ENCODE peak calls at places on chromosomes 13 and 19, in six cellular contexts. V is tibial nerve, E is GM23338, H is PC-3, M is thoracic aorta, W is stomach. T is an unnamed sample.

GRCh38 chr19:10513223-10513622 is 4.0 kb downstream of the S1PR5 start:
- DNase-seq in V (no peak), E (no peak), H (no peak), M (no peak), W (no peak), T (no peak)

GRCh38 chr19:20238025-20238623 is 71.1 kb downstream of the ZNF486 start:
- DNase-seq in V (peak), E (peak), H (no peak), M (peak), W (peak), T (peak)

GRCh38 chr13:61362522-61362921 is 53.1 kb downstream of the PCDH20 start:
- DNase-seq in V (no peak), E (no peak), H (no peak), M (no peak), W (no peak), T (no peak)

GRCh38 chr19:47018923-47019322 is 714 bp upstream of the NPAS1 start:
- DNase-seq in V (no peak), E (no peak), H (no peak), M (no peak), W (no peak), T (no peak)

GRCh38 chr13:48233097-48233885 is at the start of gene ITM2B:
- DNase-seq in V (peak), E (peak), H (peak), M (no peak), W (peak), T (peak)

GRCh38 chr19:8592231-8593009 is 15.2 kb upstream of the MYO1F start:
- DNase-seq in V (peak), E (peak), H (peak), M (peak), W (peak), T (no peak)

GRCh38 chr19:5775668-5776309 is 8.8 kb downstream of the PRR22 start:
- DNase-seq in V (no peak), E (no peak), H (peak), M (no peak), W (no peak), T (peak)

GRCh38 chr19:829129-829758 is 1.6 kb downstream of the AZU1 start:
- DNase-seq in V (no peak), E (no peak), H (no peak), M (no peak), W (no peak), T (no peak)

GRCh38 chr13:26706381-26706780 is 54.2 kb downstream of the GPR12 start:
- DNase-seq in V (no peak), E (peak), H (no peak), M (no peak), W (no peak), T (no peak)

GRCh38 chr19:1929051-1929742 is 11.8 kb upstream of the CSNK1G2 start:
- DNase-seq in V (peak), E (peak), H (peak), M (no peak), W (peak), T (peak)

GRCh38 chr13:44305216-44305615 is 68.4 kb upstream of the SERP2 start:
- DNase-seq in V (no peak), E (no peak), H (no peak), M (no peak), W (no peak), T (no peak)

GRCh38 chr19:48835734-48836088 is 580 bp downstream of the HSD17B14 start:
- DNase-seq in V (peak), E (peak), H (peak), M (peak), W (peak), T (peak)

GRCh38 chr19:18254546-18255500 is 19.4 kb downstream of the IQCN start:
- DNase-seq in V (no peak), E (peak), H (peak), M (no peak), W (peak), T (no peak)

GRCh38 chr19:3175761-3176714 is 2.5 kb upstream of the S1PR4 start:
- DNase-seq in V (no peak), E (no peak), H (peak), M (no peak), W (peak), T (peak)

GRCh38 chr13:113176292-113176691 is 17.8 kb downstream of the PROZ start:
- DNase-seq in V (no peak), E (no peak), H (no peak), M (no peak), W (no peak), T (no peak)

GRCh38 chr13:42355118-42355840 is 83.3 kb downstream of the AKAP11 start:
- DNase-seq in V (no peak), E (no peak), H (no peak), M (no peak), W (no peak), T (no peak)

GRCh38 chr19:12364391-12365093 is 941 bp downstream of the ZNF442 start:
- DNase-seq in V (no peak), E (peak), H (no peak), M (no peak), W (no peak), T (no peak)

GRCh38 chr13:111115051-111115840 is at the start of gene ARHGEF7:
- DNase-seq in V (no peak), E (peak), H (no peak), M (no peak), W (no peak), T (no peak)

GRCh38 chr13:109818891-109819290 is 32.5 kb upstream of the IRS2 start:
- DNase-seq in V (no peak), E (no peak), H (no peak), M (no peak), W (no peak), T (peak)

GRCh38 chr13:113860051-113860471 is 3.8 kb downstream of the GAS6 start:
- DNase-seq in V (no peak), E (peak), H (no peak), M (no peak), W (peak), T (no peak)

GRCh38 chr13:28753208-28753892 is 34.6 kb upstream of the SLC46A3 start:
- DNase-seq in V (peak), E (peak), H (peak), M (peak), W (peak), T (peak)

GRCh38 chr13:74450976-74451375 is 316.8 kb upstream of the KLF12 start:
- DNase-seq in V (no peak), E (no peak), H (no peak), M (no peak), W (no peak), T (peak)

GRCh38 chr13:113053801-113054604 is 51.6 kb upstream of the F7 start:
- DNase-seq in V (no peak), E (no peak), H (no peak), M (no peak), W (no peak), T (no peak)

GRCh38 chr13:38657191-38657590 is 29.7 kb upstream of the FREM2 start:
- DNase-seq in V (no peak), E (no peak), H (peak), M (no peak), W (no peak), T (peak)

GRCh38 chr19:30167976-30168635 is 204.1 kb upstream of the ZNF536 start:
- DNase-seq in V (no peak), E (no peak), H (no peak), M (no peak), W (no peak), T (no peak)

GRCh38 chr19:30317403-30317802 is 54.8 kb upstream of the ZNF536 start:
- DNase-seq in V (peak), E (no peak), H (no peak), M (no peak), W (peak), T (no peak)

GRCh38 chr19:402786-403185 is 6.2 kb downstream of the C2CD4C start:
- DNase-seq in V (peak), E (no peak), H (no peak), M (no peak), W (no peak), T (no peak)

DNA sequence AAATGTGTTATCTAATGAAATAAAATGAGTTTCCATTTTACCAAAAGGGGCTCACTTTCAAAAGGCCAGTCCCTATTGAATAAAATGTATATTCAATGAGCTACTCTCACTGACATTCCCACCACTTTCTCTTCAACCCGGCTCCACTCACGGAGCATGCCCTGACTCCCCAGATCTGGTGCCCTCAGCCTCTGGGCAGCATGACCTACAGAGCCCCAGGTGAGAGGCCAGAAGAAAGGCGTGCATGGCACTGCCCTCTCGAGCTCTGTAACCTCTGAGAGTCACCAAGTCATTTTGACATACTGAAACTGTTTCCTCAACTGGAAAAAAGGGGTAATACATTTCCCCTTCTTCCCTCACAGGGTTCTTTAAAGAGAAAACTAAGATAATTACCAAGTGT is 25.2 kb upstream of the SIAH3 start:
- DNase-seq in V (no peak), E (no peak), H (no peak), M (no peak), W (no peak), T (no peak)
- H3K27ac ChIP-seq in V (no peak), E (no peak), H (no peak), M (no peak), W (no peak), T (peak)

GRCh38 chr19:13961826-13962737 is 9.8 kb downstream of the DCAF15 start:
- DNase-seq in V (no peak), E (peak), H (no peak), M (no peak), W (no peak), T (no peak)

GRCh38 chr19:13958043-13958442 is 5.7 kb downstream of the DCAF15 start:
- DNase-seq in V (no peak), E (no peak), H (no peak), M (no peak), W (no peak), T (no peak)

GRCh38 chr19:13960863-13961784 is 8.8 kb downstream of the DCAF15 start:
- DNase-seq in V (no peak), E (no peak), H (peak), M (no peak), W (no peak), T (no peak)

GRCh38 chr19:13959141-13959961 is 7.0 kb downstream of the DCAF15 start:
- DNase-seq in V (no peak), E (no peak), H (no peak), M (no peak), W (no peak), T (no peak)

GRCh38 chr19:13959962-13960862 is 7.9 kb downstream of the DCAF15 start:
- DNase-seq in V (no peak), E (peak), H (no peak), M (no peak), W (no peak), T (no peak)
- TF ChIP-seq CTCF in V (no peak), E (peak), H (peak), M (no peak), W (no peak), T (peak)

GRCh38 chr19:15507068-15508034 is 974 bp upstream of the CYP4F22 start:
- DNase-seq in V (no peak), E (no peak), H (no peak), M (no peak), W (no peak), T (no peak)
- H3K27ac ChIP-seq in V (no peak), E (no peak), H (no peak), M (no peak), W (no peak), T (no peak)

DNA sequence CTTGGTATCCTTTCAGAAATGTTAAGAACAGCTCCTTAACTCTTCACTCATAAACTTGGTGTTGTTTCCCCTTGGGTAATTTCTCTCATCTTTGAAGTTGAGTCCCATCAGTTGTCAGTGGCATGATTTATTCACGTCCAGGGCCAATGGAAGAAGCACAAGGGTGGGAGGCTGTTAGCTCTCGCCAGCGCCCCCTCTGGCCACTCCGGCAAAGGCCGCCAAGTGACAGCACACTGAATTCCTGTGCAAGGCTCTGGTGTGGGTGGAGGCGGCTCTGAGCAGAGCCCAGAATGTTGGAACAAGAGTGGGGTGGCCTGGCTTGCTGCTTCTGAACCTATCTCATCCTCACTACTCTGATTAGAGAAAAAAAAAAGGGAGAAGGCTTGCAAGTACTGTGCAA is 13.1 kb upstream of the MEDAG start:
- DNase-seq in V (no peak), E (peak), H (peak), M (no peak), W (no peak), T (no peak)
- TF ChIP-seq CTCF in V (no peak), E (peak), H (peak), M (peak), W (no peak), T (peak)

GRCh38 chr19:54138777-54139256 is 1.3 kb downstream of the CNOT3 start:
- DNase-seq in V (no peak), E (no peak), H (no peak), M (no peak), W (no peak), T (no peak)
- H3K27ac ChIP-seq in V (peak), E (no peak), H (no peak), M (peak), W (no peak), T (no peak)

GRCh38 chr19:4201798-4202197 is 19.3 kb downstream of the ANKRD24 start:
- DNase-seq in V (no peak), E (no peak), H (no peak), M (no peak), W (no peak), T (no peak)

GRCh38 chr19:4197625-4198466 is 15.4 kb downstream of the ANKRD24 start:
- DNase-seq in V (no peak), E (peak), H (no peak), M (no peak), W (no peak), T (peak)

GRCh38 chr19:4198467-4199126 is 16.1 kb downstream of the ANKRD24 start:
- DNase-seq in V (no peak), E (peak), H (no peak), M (no peak), W (no peak), T (no peak)

GRCh38 chr19:4200940-4201542 is 18.6 kb downstream of the ANKRD24 start:
- DNase-seq in V (no peak), E (no peak), H (no peak), M (no peak), W (no peak), T (no peak)

DNA sequence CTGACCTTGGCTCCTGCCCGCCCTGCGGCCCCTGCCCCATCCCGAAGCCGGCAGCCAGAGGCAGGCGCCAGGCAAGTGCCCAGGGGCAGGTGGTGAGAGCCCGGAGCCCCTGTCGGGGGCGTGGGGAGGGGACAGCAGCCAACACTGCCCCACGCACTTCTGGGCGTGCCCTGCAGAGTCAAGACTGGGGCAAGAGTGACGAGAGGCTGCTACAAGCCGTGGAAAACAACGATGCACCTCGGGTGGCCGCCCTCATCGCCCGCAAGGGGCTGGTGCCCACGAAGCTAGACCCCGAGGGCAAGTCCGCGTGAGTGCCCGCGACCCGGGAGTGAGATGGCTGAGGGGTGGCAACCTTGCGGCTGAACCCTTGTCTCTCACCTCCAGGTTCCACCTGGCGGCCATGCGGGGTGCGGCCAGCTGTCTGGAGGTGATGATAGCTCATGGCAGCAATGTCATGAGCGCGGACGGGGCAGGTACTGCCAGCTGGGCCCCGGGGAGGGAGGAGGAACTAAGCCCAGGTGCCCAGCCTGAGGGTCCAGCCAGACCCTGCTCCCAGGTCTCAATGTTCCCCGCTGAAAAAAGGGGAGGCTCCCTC is 17.3 kb downstream of the ANKRD24 start:
- DNase-seq in V (no peak), E (peak), H (no peak), M (no peak), W (no peak), T (no peak)
- TF ChIP-seq CTCF in V (no peak), E (peak), H (no peak), M (no peak), W (no peak), T (no peak)

GRCh38 chr19:41308450-41309224 is 1.3 kb upstream of the CCDC97 start:
- DNase-seq in V (peak), E (peak), H (peak), M (peak), W (peak), T (no peak)
- H3K27ac ChIP-seq in V (peak), E (peak), H (no peak), M (peak), W (peak), T (no peak)

T was measured in foreskin keratinocyte.